ENCODE peak calls at places on chromosomes 5 and 9, in six cellular contexts. One of them, this sample, is unnamed.

GRCh38 chr5:78649816-78650561 is 1.4 kb upstream of the LHFPL2 start:
- DNase-seq in astrocyte of the cerebellum: no peak
- DNase-seq in GM18507: no peak
- DNase-seq in C1 segment of cervical spinal cord: no peak
- DNase-seq in left lobe of liver: no peak
- DNase-seq in stromal cell of bone marrow: peak; percentile 65
- DNase-seq in this sample: no peak

GRCh38 chr5:72451771-72452505 is 55.3 kb downstream of the ZNF366 start:
- DNase-seq in C1 segment of cervical spinal cord: no peak
- DNase-seq in astrocyte of the cerebellum: peak; percentile 81
- DNase-seq in stromal cell of bone marrow: peak; percentile 99
- DNase-seq in left lobe of liver: no peak
- DNase-seq in GM18507: peak; percentile 52
- DNase-seq in this sample: no peak

GRCh38 chr5:130994496-130995253 is 170.4 kb downstream of the HINT1 start:
- DNase-seq in left lobe of liver: no peak
- DNase-seq in C1 segment of cervical spinal cord: no peak
- DNase-seq in astrocyte of the cerebellum: no peak
- DNase-seq in stromal cell of bone marrow: no peak
- DNase-seq in GM18507: no peak
- DNase-seq in this sample: no peak

GRCh38 chr9:114300846-114301797 is 21.8 kb upstream of the ORM1 start:
- DNase-seq in stromal cell of bone marrow: no peak
- DNase-seq in left lobe of liver: peak; percentile 38
- DNase-seq in astrocyte of the cerebellum: no peak
- DNase-seq in GM18507: no peak
- DNase-seq in C1 segment of cervical spinal cord: no peak
- DNase-seq in this sample: no peak

GRCh38 chr5:132054697-132055440 is 5.6 kb upstream of the IL3 start:
- DNase-seq in stromal cell of bone marrow: no peak
- DNase-seq in C1 segment of cervical spinal cord: no peak
- DNase-seq in left lobe of liver: peak; percentile 15
- DNase-seq in GM18507: no peak
- DNase-seq in astrocyte of the cerebellum: no peak
- DNase-seq in this sample: no peak

GRCh38 chr9:33794560-33794959 is 801 bp upstream of the PRSS3 start:
- DNase-seq in astrocyte of the cerebellum: no peak
- DNase-seq in stromal cell of bone marrow: no peak
- DNase-seq in C1 segment of cervical spinal cord: no peak
- DNase-seq in GM18507: no peak
- DNase-seq in left lobe of liver: no peak
- DNase-seq in this sample: no peak

GRCh38 chr9:109416135-109416706 is 81.9 kb downstream of the PTPN3 start:
- DNase-seq in GM18507: no peak
- DNase-seq in left lobe of liver: no peak
- DNase-seq in astrocyte of the cerebellum: no peak
- DNase-seq in C1 segment of cervical spinal cord: no peak
- DNase-seq in stromal cell of bone marrow: no peak
- DNase-seq in this sample: no peak

GRCh38 chr5:24161559-24161958 is 483.2 kb downstream of the CDH10 start:
- DNase-seq in astrocyte of the cerebellum: no peak
- DNase-seq in C1 segment of cervical spinal cord: no peak
- DNase-seq in GM18507: no peak
- DNase-seq in stromal cell of bone marrow: no peak
- DNase-seq in left lobe of liver: no peak
- DNase-seq in this sample: no peak

GRCh38 chr5:173798127-173798810 is 89.9 kb upstream of the CPEB4 start:
- DNase-seq in stromal cell of bone marrow: no peak
- DNase-seq in astrocyte of the cerebellum: no peak
- DNase-seq in C1 segment of cervical spinal cord: no peak
- DNase-seq in left lobe of liver: no peak
- DNase-seq in GM18507: no peak
- DNase-seq in this sample: no peak

GRCh38 chr5:132758406-132758805 is 11.2 kb downstream of the CCNI2 start:
- DNase-seq in C1 segment of cervical spinal cord: no peak
- DNase-seq in left lobe of liver: no peak
- DNase-seq in GM18507: no peak
- DNase-seq in astrocyte of the cerebellum: no peak
- DNase-seq in stromal cell of bone marrow: no peak
- DNase-seq in this sample: no peak

This sample was measured in non-pigmented ciliary epithelial cell.